ENCODE peak calls at places on chromosomes 12 and 14, in seven cellular contexts. T is A549; Z is CD8-positive, alpha-beta T cell; W is LNCaP clone FGC; D is endodermal cell; F is HFFc6; G is WERI-Rb-1. S is an unnamed sample.

GRCh38 chr12:59388694-59389093 is 207.1 kb upstream of the SLC16A7 start:
- DNase-seq in T (no peak), D (no peak), W (no peak), Z (no peak), F (no peak), G (no peak), S (no peak)

GRCh38 chr12:75455839-75456238 is 24.7 kb upstream of the GLIPR1 start:
- DNase-seq in F (no peak), T (no peak), D (no peak), W (no peak), Z (no peak), G (no peak), S (no peak)

GRCh38 chr14:71855399-71856036 is 76.7 kb upstream of the RGS6 start:
- DNase-seq in F (peak), D (peak), G (peak), T (peak), Z (peak), W (peak), S (peak)

GRCh38 chr14:46651526-46652144 is at the start of gene RPL10L:
- DNase-seq in W (peak), G (no peak), Z (no peak), T (no peak), D (peak), F (no peak), S (no peak)

GRCh38 chr14:54348923-54349615 is 47.7 kb upstream of the CDKN3 start:
- DNase-seq in D (peak), T (no peak), W (no peak), Z (no peak), F (no peak), G (peak), S (no peak)

GRCh38 chr12:26746315-26746714 is 86.7 kb downstream of the ITPR2 start:
- DNase-seq in T (peak), G (no peak), Z (no peak), W (no peak), D (no peak), F (peak), S (peak)

GRCh38 chr14:64762044-64763034 is 58.1 kb downstream of the PLEKHG3 start:
- DNase-seq in D (peak), W (peak), G (peak), T (peak), F (peak), Z (peak), S (peak)

GRCh38 chr14:59137256-59137655 is 51.2 kb upstream of the DAAM1 start:
- DNase-seq in D (no peak), G (no peak), T (no peak), W (no peak), F (no peak), Z (no peak), S (no peak)

GRCh38 chr12:39296496-39296895 is 146.4 kb downstream of the KIF21A start:
- DNase-seq in W (no peak), T (no peak), F (no peak), D (no peak), G (no peak), Z (no peak), S (no peak)

GRCh38 chr14:100640481-100641273 is 53.5 kb upstream of the BEGAIN start:
- DNase-seq in T (no peak), F (no peak), G (no peak), Z (peak), D (no peak), W (no peak), S (no peak)

GRCh38 chr12:114166360-114166759 is 200.2 kb upstream of the RBM19 start:
- DNase-seq in T (peak), F (peak), D (peak), W (peak), G (peak), Z (no peak), S (peak)

GRCh38 chr12:28086521-28086920 is 103.7 kb upstream of the CCDC91 start:
- DNase-seq in G (no peak), F (no peak), T (no peak), W (no peak), D (no peak), Z (no peak), S (no peak)

GRCh38 chr12:93777249-93777648 is 100.1 kb downstream of the CRADD start:
- DNase-seq in F (peak), G (no peak), T (no peak), W (no peak), Z (no peak), D (no peak), S (no peak)

GRCh38 chr12:31308116-31308515 is 17.8 kb downstream of the SINHCAF start:
- DNase-seq in D (no peak), Z (no peak), T (no peak), F (no peak), G (no peak), W (no peak), S (no peak)

GRCh38 chr14:60977848-60978247 is 3.0 kb downstream of the TRMT5 start:
- DNase-seq in G (no peak), T (no peak), Z (no peak), D (no peak), W (no peak), F (no peak), S (no peak)

GRCh38 chr14:38197001-38197760 is 10.5 kb upstream of the SSTR1 start:
- DNase-seq in D (no peak), T (no peak), W (no peak), F (no peak), G (no peak), Z (no peak), S (no peak)

GRCh38 chr14:29664515-29664914 is 263.1 kb downstream of the PRKD1 start:
- DNase-seq in F (no peak), D (no peak), W (no peak), T (no peak), Z (no peak), G (no peak), S (no peak)

GRCh38 chr12:65637150-65637549 is 187.1 kb upstream of the HMGA2 start:
- DNase-seq in T (no peak), Z (no peak), D (no peak), F (no peak), W (no peak), G (no peak), S (no peak)

GRCh38 chr12:65758401-65758800 is 65.9 kb upstream of the HMGA2 start:
- DNase-seq in T (no peak), D (no peak), G (no peak), W (no peak), F (no peak), Z (no peak), S (no peak)

GRCh38 chr14:91830777-91831176 is 36.6 kb downstream of the TC2N start:
- DNase-seq in Z (no peak), W (peak), F (no peak), T (no peak), G (no peak), D (no peak), S (no peak)

GRCh38 chr12:96472384-96472783 is 17.0 kb upstream of the CFAP54 start:
- DNase-seq in F (no peak), D (no peak), Z (no peak), T (no peak), G (no peak), W (no peak), S (no peak)

GRCh38 chr12:78164154-78164553 is 333.5 kb downstream of the NAV3 start:
- DNase-seq in F (no peak), D (no peak), Z (no peak), T (no peak), G (no peak), W (no peak), S (no peak)

GRCh38 chr14:73269729-73270651 is 32.7 kb downstream of the PAPLN start:
- DNase-seq in T (no peak), G (no peak), W (no peak), D (peak), F (no peak), Z (no peak), S (no peak)

GRCh38 chr14:76324133-76324532 is 51.8 kb upstream of the ESRRB start:
- DNase-seq in Z (no peak), D (peak), G (no peak), W (no peak), F (no peak), T (no peak), S (no peak)

GRCh38 chr12:32089156-32089950 is 17.3 kb upstream of the BICD1 start:
- DNase-seq in D (no peak), F (peak), Z (no peak), W (no peak), T (no peak), G (peak), S (no peak)

GRCh38 chr14:23057757-23058653 is 685 bp upstream of the CDH24 start:
- DNase-seq in F (peak), G (peak), T (peak), D (peak), W (peak), Z (peak), S (peak)

GRCh38 chr12:108511633-108512540 is 3.2 kb upstream of the FICD start:
- DNase-seq in F (peak), Z (peak), D (peak), G (peak), T (peak), W (peak), S (peak)
- TF ChIP-seq CTCF in F (peak), Z (peak), D (peak), G (peak), T (peak), W (peak), S (peak)

DNA sequence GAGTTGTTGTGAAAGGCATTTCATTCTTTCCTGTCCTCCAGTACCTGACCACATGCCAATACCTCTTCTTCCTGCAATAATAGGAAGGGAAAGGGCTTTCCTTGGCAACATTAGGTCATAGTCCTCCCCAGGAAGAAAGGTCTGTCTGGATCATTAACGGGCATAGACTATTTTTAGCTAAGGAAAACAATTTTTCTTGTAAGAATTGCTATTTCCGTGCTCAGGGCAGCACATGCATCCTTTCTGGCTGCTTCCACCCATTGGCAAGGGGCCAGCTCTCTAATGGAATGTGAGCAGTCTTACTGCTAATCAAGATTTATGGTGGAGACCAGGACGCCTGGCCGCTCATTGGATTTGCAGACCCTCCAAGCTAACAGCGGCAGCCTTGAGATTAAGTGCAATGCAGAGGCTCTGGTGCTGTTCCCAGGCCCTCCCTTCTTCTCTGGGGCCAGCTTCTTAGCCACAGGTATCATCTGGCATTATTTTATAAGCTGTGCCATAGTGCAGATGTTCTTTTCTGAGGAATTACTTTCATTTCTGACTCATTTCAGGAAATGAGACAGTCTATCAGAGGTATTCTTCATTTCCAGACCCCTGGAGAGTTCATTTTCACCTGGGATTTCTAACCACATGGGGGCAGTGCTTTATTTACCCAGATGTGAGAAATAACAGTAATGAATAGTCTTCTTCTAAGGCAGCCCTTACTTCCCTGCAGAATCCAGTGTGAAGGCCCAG is 52.9 kb downstream of the ANO6 start:
- DNase-seq in G (peak), D (peak), W (no peak), F (peak), Z (no peak), T (peak), S (peak)
- TF ChIP-seq CTCF in G (no peak), D (peak), W (peak), F (peak), Z (no peak), T (peak), S (peak)

GRCh38 chr12:7017870-7018349 is 366 bp downstream of the LPCAT3 start:
- DNase-seq in W (no peak), G (no peak), D (no peak), F (no peak), T (peak), Z (no peak), S (no peak)

GRCh38 chr12:7016958-7017571 is 1.2 kb downstream of the LPCAT3 start:
- DNase-seq in F (no peak), D (no peak), W (no peak), T (no peak), Z (no peak), G (no peak), S (no peak)

GRCh38 chr12:7018350-7019042 is at the start of gene LPCAT3:
- DNase-seq in G (peak), D (peak), T (peak), Z (peak), F (peak), W (peak), S (peak)

GRCh38 chr12:7021956-7022355 is 3.7 kb upstream of the LPCAT3 start:
- DNase-seq in T (no peak), Z (no peak), G (no peak), W (no peak), D (no peak), F (no peak), S (no peak)

GRCh38 chr12:7019043-7019569 is 830 bp upstream of the LPCAT3 start:
- DNase-seq in G (peak), W (no peak), T (no peak), Z (no peak), F (no peak), D (no peak), S (no peak)
- TF ChIP-seq CTCF in G (no peak), W (no peak), T (no peak), Z (peak), F (peak), D (peak), S (no peak)

GRCh38 chr12:57128519-57129247 is 400 bp downstream of the LRP1 start:
- DNase-seq in W (no peak), D (peak), Z (no peak), G (peak), T (no peak), F (no peak), S (no peak)

GRCh38 chr12:57126561-57126960 is 1.7 kb upstream of the LRP1 start:
- DNase-seq in Z (no peak), D (no peak), F (no peak), W (no peak), T (no peak), G (no peak), S (no peak)

GRCh38 chr12:57126061-57126460 is 2.2 kb upstream of the LRP1 start:
- DNase-seq in F (no peak), D (peak), W (no peak), T (no peak), G (no peak), Z (no peak), S (no peak)

GRCh38 chr12:57127710-57128518 is at the start of gene LRP1:
- DNase-seq in D (peak), W (peak), T (peak), F (peak), G (peak), Z (peak), S (no peak)

GRCh38 chr12:57127101-57127709 is 1.1 kb upstream of the LRP1 start:
- DNase-seq in D (peak), W (peak), Z (peak), G (peak), F (peak), T (peak), S (no peak)
- TF ChIP-seq CTCF in D (peak), W (peak), Z (no peak), G (peak), F (peak), T (peak), S (peak)

GRCh38 chr12:20220339-20220738 is 148.0 kb upstream of the PDE3A start:
- DNase-seq in D (no peak), G (peak), Z (no peak), F (no peak), T (no peak), W (peak), S (peak)
- TF ChIP-seq CTCF in D (peak), G (peak), Z (no peak), F (no peak), T (no peak), W (peak), S (no peak)

GRCh38 chr12:47773062-47773857 is at the start of gene SLC48A1:
- DNase-seq in W (no peak), D (peak), F (peak), T (peak), Z (peak), G (peak), S (no peak)
- TF ChIP-seq CTCF in W (peak), D (peak), F (peak), T (peak), Z (no peak), G (peak), S (peak)

DNA sequence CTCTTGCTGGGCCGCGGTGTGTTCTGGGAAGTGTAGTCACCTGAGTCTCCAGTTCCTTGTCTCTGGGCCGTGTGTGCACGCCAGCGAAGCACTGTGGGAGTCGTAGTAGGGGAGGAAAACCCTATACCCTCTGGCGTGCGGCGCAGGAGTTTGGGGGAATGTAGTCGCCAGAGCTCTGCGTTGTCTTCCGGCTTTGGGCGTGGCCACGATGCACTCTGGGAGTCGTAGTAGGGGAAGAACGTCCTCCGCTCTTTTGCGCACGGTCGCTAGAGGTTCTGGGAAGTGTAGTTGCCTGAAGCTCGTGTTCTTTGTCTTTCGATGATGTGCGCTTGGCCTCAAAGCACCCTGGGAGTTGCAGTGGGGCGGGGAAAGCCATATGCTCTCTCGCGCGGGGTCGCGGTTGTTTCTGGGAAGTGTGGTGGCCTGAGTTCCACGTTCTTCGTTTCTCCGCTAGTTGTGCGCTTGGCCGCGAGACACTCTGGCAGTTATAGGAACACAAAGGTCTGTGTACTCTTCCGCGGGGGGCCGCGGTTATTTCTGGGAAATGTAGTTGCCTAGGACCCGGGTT is 588 bp upstream of the ZNF140 start:
- DNase-seq in F (peak), D (peak), T (peak), W (peak), G (peak), Z (peak), S (peak)
- TF ChIP-seq CTCF in F (no peak), D (no peak), T (no peak), W (no peak), G (no peak), Z (no peak), S (peak)

GRCh38 chr14:105326568-105326867 is 12.0 kb downstream of the PACS2 start:
- DNase-seq in G (no peak), Z (no peak), T (no peak), W (no peak), F (no peak), D (peak), S (no peak)
- TF ChIP-seq CTCF in G (no peak), Z (no peak), T (no peak), W (no peak), F (no peak), D (no peak), S (no peak)

DNA sequence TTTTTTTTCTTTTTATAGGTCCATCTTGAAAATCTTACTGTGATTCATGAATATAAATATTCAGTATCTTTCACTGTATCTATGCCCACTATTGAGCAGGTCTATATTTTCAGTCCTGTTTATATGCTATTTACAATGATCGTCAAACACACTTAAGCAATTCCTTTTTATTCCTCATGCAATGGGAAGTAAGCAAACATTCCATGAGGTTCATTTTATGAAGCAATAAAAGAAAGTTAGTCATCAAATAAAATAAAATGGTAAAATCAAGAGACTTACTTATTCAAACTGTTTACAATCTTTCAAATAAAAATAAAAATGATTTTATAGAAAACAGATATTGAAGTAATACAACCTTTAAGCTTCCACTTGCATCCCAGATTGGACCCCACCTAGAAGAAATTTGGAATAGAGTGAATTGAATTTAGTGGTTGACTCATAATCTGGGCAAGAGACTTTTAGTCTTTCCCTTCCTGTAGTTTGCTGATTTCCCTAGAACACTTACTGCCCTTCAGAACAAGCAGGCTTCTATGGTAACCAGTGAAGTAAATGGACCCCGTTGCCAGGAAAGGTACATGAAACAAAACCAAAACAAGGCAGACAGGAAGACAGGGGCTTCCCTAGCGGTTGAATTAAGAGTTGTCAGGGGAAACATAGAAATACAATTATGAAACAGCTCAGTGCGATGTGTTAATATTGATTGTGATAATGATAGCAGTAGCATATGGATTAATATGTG is 241.0 kb upstream of the ATP2B1 start:
- DNase-seq in Z (no peak), D (no peak), T (peak), W (peak), F (peak), G (no peak), S (peak)
- TF ChIP-seq CTCF in Z (peak), D (peak), T (peak), W (no peak), F (peak), G (no peak), S (peak)

S was measured in HFF-Myc.